ENCODE peak calls at places on chromosomes 13 and 19, in four cellular contexts. L is HL-60, W is lower leg skin, R is nephron progenitor cell. J is an unnamed sample.

GRCh38 chr19:48629599-48630288 is 7.4 kb downstream of the DBP start:
- DNase-seq in L (no peak), W (no peak), R (peak), J (no peak)

GRCh38 chr13:49627831-49628652 is at the start of gene ARL11:
- DNase-seq in L (peak), W (peak), R (peak), J (peak)

GRCh38 chr13:21465710-21466160 is 6.6 kb upstream of the ZDHHC20 start:
- DNase-seq in L (no peak), W (no peak), R (no peak), J (no peak)

GRCh38 chr19:55526216-55527196 is 10.4 kb downstream of the SBK2 start:
- DNase-seq in L (peak), W (no peak), R (peak), J (no peak)

GRCh38 chr19:28420731-28421550 is 792.0 kb downstream of the UQCRFS1 start:
- DNase-seq in L (no peak), W (peak), R (no peak), J (no peak)

GRCh38 chr13:100836696-100837095 is 162.1 kb upstream of the TMTC4 start:
- DNase-seq in L (no peak), W (no peak), R (no peak), J (no peak)

GRCh38 chr19:16888629-16889371 is at the start of gene F2RL3:
- DNase-seq in L (peak), W (peak), R (no peak), J (no peak)

GRCh38 chr19:13984875-13985741 is 21.0 kb downstream of the RFX1 start:
- DNase-seq in L (peak), W (no peak), R (no peak), J (peak)

GRCh38 chr19:4007836-4008539 is 452 bp downstream of the PIAS4 start:
- DNase-seq in L (no peak), W (no peak), R (peak), J (no peak)

GRCh38 chr19:18975011-18975410 is 34.0 kb upstream of the HOMER3 start:
- DNase-seq in L (peak), W (no peak), R (no peak), J (peak)

GRCh38 chr13:75442736-75443234 is 39.2 kb downstream of the TBC1D4 start:
- DNase-seq in L (no peak), W (no peak), R (no peak), J (no peak)

GRCh38 chr13:111846396-111847174 is 220.4 kb upstream of the SOX1 start:
- DNase-seq in L (no peak), W (no peak), R (no peak), J (no peak)

GRCh38 chr19:661427-662196 is 1.4 kb downstream of the RNF126 start:
- DNase-seq in L (no peak), W (no peak), R (no peak), J (no peak)

GRCh38 chr13:95524270-95524901 is 28.1 kb upstream of the CLDN10 start:
- DNase-seq in L (peak), W (no peak), R (no peak), J (no peak)

GRCh38 chr13:72125561-72125960 is 258.6 kb upstream of the DACH1 start:
- DNase-seq in L (no peak), W (no peak), R (no peak), J (no peak)

GRCh38 chr13:113951246-113951999 is 22.5 kb downstream of the C13orf46 start:
- DNase-seq in L (peak), W (peak), R (peak), J (peak)

GRCh38 chr13:26759156-26759906 is 1.3 kb downstream of the GPR12 start:
- DNase-seq in L (no peak), W (no peak), R (no peak), J (no peak)

GRCh38 chr13:88895261-88895941 is 1224.2 kb downstream of the SLITRK5 start:
- DNase-seq in L (no peak), W (no peak), R (no peak), J (no peak)

GRCh38 chr13:98827449-98827848 is 75.0 kb upstream of the SLC15A1 start:
- DNase-seq in L (no peak), W (no peak), R (peak), J (no peak)

GRCh38 chr19:10929402-10929794 is 787 bp downstream of the TIMM29 start:
- DNase-seq in L (no peak), W (no peak), R (no peak), J (no peak)

GRCh38 chr13:78491978-78492377 is 111.4 kb downstream of the POU4F1 start:
- DNase-seq in L (no peak), W (no peak), R (no peak), J (no peak)

GRCh38 chr19:49210108-49210900 is 52.7 kb downstream of the TRPM4 start:
- DNase-seq in L (no peak), W (no peak), R (peak), J (peak)

GRCh38 chr13:21069561-21070004 is 8.2 kb upstream of the LATS2 start:
- DNase-seq in L (peak), W (no peak), R (no peak), J (no peak)

GRCh38 chr13:40639226-40639681 is 27.2 kb downstream of the FOXO1 start:
- DNase-seq in L (no peak), W (no peak), R (no peak), J (peak)

GRCh38 chr13:44748439-44748838 is 172.3 kb upstream of the TSC22D1 start:
- DNase-seq in L (no peak), W (no peak), R (no peak), J (no peak)

GRCh38 chr19:3401004-3401768 is 34.8 kb downstream of the NFIC start:
- DNase-seq in L (no peak), W (no peak), R (no peak), J (no peak)

GRCh38 chr13:79799049-79799448 is 318.1 kb downstream of the NDFIP2 start:
- DNase-seq in L (no peak), W (no peak), R (no peak), J (no peak)

GRCh38 chr19:1851581-1852293 is 3.5 kb upstream of the REXO1 start:
- DNase-seq in L (no peak), W (no peak), R (no peak), J (no peak)

GRCh38 chr19:10113964-10114650 is 2.6 kb downstream of the P2RY11 start:
- DNase-seq in L (no peak), W (no peak), R (no peak), J (no peak)

GRCh38 chr13:75505327-75505726 is 23.4 kb upstream of the TBC1D4 start:
- DNase-seq in L (peak), W (no peak), R (no peak), J (no peak)

GRCh38 chr19:48992571-48993174 is 436 bp downstream of the GYS1 start:
- DNase-seq in L (no peak), W (no peak), R (no peak), J (no peak)

GRCh38 chr13:74158028-74158427 is 23.8 kb upstream of the KLF12 start:
- DNase-seq in L (no peak), W (no peak), R (peak), J (no peak)

GRCh38 chr13:43127827-43128226 is 104.4 kb downstream of the DNAJC15 start:
- DNase-seq in L (no peak), W (no peak), R (no peak), J (no peak)

GRCh38 chr13:113759525-113760137 is 605 bp downstream of the TMEM255B start:
- DNase-seq in L (no peak), W (peak), R (peak), J (peak)

GRCh38 chr19:45874620-45874966 is 10.5 kb downstream of the FOXA3 start:
- DNase-seq in L (no peak), W (no peak), R (no peak), J (no peak)

GRCh38 chr19:46886546-46887239 is 25.9 kb downstream of the ARHGAP35 start:
- DNase-seq in L (no peak), W (no peak), R (no peak), J (no peak)
- TF ChIP-seq CTCF in L (no peak), W (no peak), R (no peak), J (no peak)

GRCh38 chr19:21758296-21758695 is 9.1 kb downstream of the ZNF100 start:
- DNase-seq in L (no peak), W (no peak), R (no peak), J (no peak)
- TF ChIP-seq CTCF in L (no peak), W (no peak), R (no peak), J (no peak)

GRCh38 chr13:107200491-107200890 is 632.6 kb upstream of the ARGLU1 start:
- DNase-seq in L (no peak), W (no peak), R (no peak), J (no peak)

GRCh38 chr13:107205318-107206112 is 637.6 kb upstream of the ARGLU1 start:
- DNase-seq in L (peak), W (no peak), R (peak), J (no peak)

GRCh38 chr13:107208889-107209288 is 641.0 kb upstream of the ARGLU1 start:
- DNase-seq in L (no peak), W (no peak), R (no peak), J (no peak)

GRCh38 chr13:107202371-107203023 is 634.6 kb upstream of the ARGLU1 start:
- DNase-seq in L (no peak), W (no peak), R (no peak), J (no peak)

GRCh38 chr13:107203146-107203847 is 635.4 kb upstream of the ARGLU1 start:
- DNase-seq in L (no peak), W (no peak), R (peak), J (no peak)
- TF ChIP-seq CTCF in L (no peak), W (no peak), R (peak), J (peak)

GRCh38 chr19:6714749-6715555 is 5.5 kb downstream of the C3 start:
- DNase-seq in L (no peak), W (no peak), R (no peak), J (no peak)

GRCh38 chr19:6717441-6717971 is 2.9 kb downstream of the C3 start:
- DNase-seq in L (no peak), W (no peak), R (no peak), J (peak)

GRCh38 chr19:6718741-6719539 is 1.5 kb downstream of the C3 start:
- DNase-seq in L (no peak), W (no peak), R (peak), J (peak)

GRCh38 chr19:6718111-6718740 is 2.2 kb downstream of the C3 start:
- DNase-seq in L (no peak), W (no peak), R (no peak), J (peak)

GRCh38 chr19:6717036-6717435 is 3.4 kb downstream of the C3 start:
- DNase-seq in L (no peak), W (no peak), R (no peak), J (peak)
- TF ChIP-seq CTCF in L (no peak), W (no peak), R (no peak), J (no peak)

GRCh38 chr19:5395996-5396939 is 55.7 kb upstream of the PTPRS start:
- DNase-seq in L (no peak), W (no peak), R (peak), J (no peak)
- TF ChIP-seq CTCF in L (no peak), W (no peak), R (no peak), J (no peak)

GRCh38 chr19:42200116-42200740 is 17.2 kb downstream of the DEDD2 start:
- DNase-seq in L (no peak), W (no peak), R (no peak), J (no peak)

GRCh38 chr19:42197375-42197817 is 20.1 kb downstream of the DEDD2 start:
- DNase-seq in L (peak), W (no peak), R (no peak), J (no peak)

GRCh38 chr19:42201489-42202289 is 15.8 kb downstream of the DEDD2 start:
- DNase-seq in L (peak), W (peak), R (no peak), J (peak)

GRCh38 chr19:42198676-42199439 is 18.6 kb downstream of the DEDD2 start:
- DNase-seq in L (no peak), W (no peak), R (no peak), J (no peak)

DNA sequence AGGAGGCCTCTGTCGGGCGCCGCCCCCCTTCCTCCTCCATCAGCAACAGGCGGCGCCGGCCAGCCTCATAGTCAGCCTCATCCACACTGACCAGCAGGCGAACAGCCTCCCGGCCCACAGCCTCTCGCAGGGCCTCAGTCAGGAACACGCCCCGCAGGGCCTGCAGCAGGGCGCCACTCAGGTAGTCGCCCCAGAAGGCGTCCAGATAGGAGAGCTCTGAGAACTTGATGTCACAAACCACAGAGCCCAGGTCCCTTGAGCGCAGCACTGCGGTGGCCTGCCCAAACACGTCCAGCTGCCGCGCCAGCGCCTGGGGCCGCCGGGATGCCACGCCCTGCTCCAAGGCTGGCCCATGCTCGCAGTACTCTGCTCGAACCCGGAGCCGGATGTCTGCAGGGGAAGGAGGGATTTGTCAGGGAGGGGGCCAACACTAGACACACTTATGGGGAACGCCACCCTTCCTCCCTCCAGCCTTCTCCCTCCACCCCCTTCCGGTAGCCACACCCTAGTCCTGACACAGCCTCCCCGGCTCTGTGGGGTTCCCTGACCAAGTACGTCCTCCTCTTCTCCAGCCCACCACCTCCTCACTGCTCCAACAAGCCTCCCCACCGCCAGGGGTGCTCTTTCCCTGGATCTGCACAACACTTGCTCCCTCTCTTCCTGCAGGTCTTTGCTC is 17.9 kb downstream of the DEDD2 start:
- DNase-seq in L (peak), W (peak), R (no peak), J (peak)
- TF ChIP-seq CTCF in L (peak), W (no peak), R (no peak), J (peak)

GRCh38 chr19:44822670-44823372 is 13.9 kb downstream of the BCAM start:
- DNase-seq in L (no peak), W (no peak), R (peak), J (no peak)

GRCh38 chr19:44822177-44822576 is 13.3 kb downstream of the BCAM start:
- DNase-seq in L (no peak), W (no peak), R (no peak), J (no peak)

GRCh38 chr19:44819246-44819832 is 10.4 kb downstream of the BCAM start:
- DNase-seq in L (no peak), W (no peak), R (no peak), J (no peak)

GRCh38 chr19:44823373-44823698 is 14.4 kb downstream of the BCAM start:
- DNase-seq in L (no peak), W (no peak), R (no peak), J (no peak)

GRCh38 chr19:44820648-44821609 is 12.0 kb downstream of the BCAM start:
- DNase-seq in L (no peak), W (no peak), R (no peak), J (no peak)
- TF ChIP-seq CTCF in L (no peak), W (no peak), R (no peak), J (no peak)

GRCh38 chr19:8259922-8260247 is 48.3 kb downstream of the CD320 start:
- DNase-seq in L (no peak), W (no peak), R (no peak), J (peak)
- TF ChIP-seq CTCF in L (no peak), W (no peak), R (no peak), J (no peak)

DNA sequence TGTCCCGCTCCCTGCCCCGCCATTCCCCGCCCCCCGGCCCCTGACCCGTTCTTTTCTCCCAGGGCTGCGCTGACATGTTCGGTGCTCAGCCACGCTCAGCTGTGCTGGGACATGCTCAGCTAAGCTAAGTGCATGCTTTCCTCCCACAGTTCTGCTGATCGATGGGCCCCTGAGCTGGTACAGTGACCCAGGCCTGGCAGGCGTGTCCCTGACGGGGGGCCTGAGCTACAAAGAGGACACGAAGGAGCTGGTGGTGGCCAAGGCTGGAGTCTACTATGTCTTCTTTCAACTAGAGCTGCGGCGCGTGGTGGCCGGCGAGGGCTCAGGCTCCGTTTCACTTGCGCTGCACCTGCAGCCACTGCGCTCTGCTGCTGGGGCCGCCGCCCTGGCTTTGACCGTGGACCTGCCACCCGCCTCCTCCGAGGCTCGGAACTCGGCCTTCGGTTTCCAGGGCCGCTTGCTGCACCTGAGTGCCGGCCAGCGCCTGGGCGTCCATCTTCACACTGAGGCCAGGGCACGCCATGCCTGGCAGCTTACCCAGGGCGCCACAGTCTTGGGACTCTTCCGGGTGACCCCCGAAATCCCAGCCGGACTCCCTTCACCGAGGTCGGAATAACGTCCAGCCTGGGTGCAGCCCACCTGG is 3.7 kb downstream of the TNFSF9 start:
- DNase-seq in L (no peak), W (no peak), R (peak), J (no peak)
- TF ChIP-seq CTCF in L (no peak), W (no peak), R (no peak), J (no peak)

GRCh38 chr19:15177269-15178116 is 23.3 kb downstream of the NOTCH3 start:
- DNase-seq in L (peak), W (peak), R (peak), J (peak)

GRCh38 chr19:15170345-15170744 is 30.4 kb downstream of the NOTCH3 start:
- DNase-seq in L (no peak), W (no peak), R (no peak), J (no peak)

GRCh38 chr19:15169541-15170285 is 31.1 kb downstream of the NOTCH3 start:
- DNase-seq in L (no peak), W (no peak), R (no peak), J (no peak)

GRCh38 chr19:15175609-15176008 is 25.2 kb downstream of the NOTCH3 start:
- DNase-seq in L (no peak), W (no peak), R (no peak), J (no peak)

GRCh38 chr19:15173746-15174404 is 26.9 kb downstream of the NOTCH3 start:
- DNase-seq in L (peak), W (no peak), R (no peak), J (no peak)
- TF ChIP-seq CTCF in L (peak), W (no peak), R (no peak), J (no peak)

J was measured in CD14-positive monocyte.